ENCODE peak calls at places on chromosomes 3 and 15, in seven cellular contexts. T is T-cell, O is AG20443, A is T follicular helper cell, S is BE2C, B is kidney tubule cell, M is AG08395. R is an unnamed sample.

GRCh38 chr3:185781759-185782158 is 43.1 kb downstream of the IGF2BP2 start:
- DNase-seq in T (no peak), O (peak; percentile 30), A (no peak), S (no peak), B (no peak), M (peak; percentile 40), R (no peak)

GRCh38 chr15:64354683-64355558 is 1.1 kb downstream of the CSNK1G1 start:
- DNase-seq in T (no peak), O (peak; percentile 14), A (no peak), S (no peak), B (peak; percentile 15), M (no peak), R (no peak)

GRCh38 chr15:99452728-99453643 is 112.8 kb upstream of the MEF2A start:
- DNase-seq in T (no peak), O (peak; percentile 59), A (no peak), S (peak; percentile 60), B (peak; percentile 65), M (peak; percentile 53), R (peak; percentile 96)

GRCh38 chr3:47347217-47347801 is 33.5 kb upstream of the PTPN23 start:
- DNase-seq in T (no peak), O (peak; percentile 83), A (no peak), S (no peak), B (peak; percentile 29), M (peak; percentile 88), R (no peak)

GRCh38 chr3:140440446-140440845 is 237.4 kb upstream of the TRIM42 start:
- DNase-seq in T (no peak), O (no peak), A (no peak), S (no peak), B (peak; percentile 71), M (no peak), R (no peak)

GRCh38 chr3:21435871-21436270 is 315.1 kb downstream of the ZNF385D start:
- DNase-seq in T (no peak), O (peak; percentile 72), A (no peak), S (no peak), B (peak; percentile 91), M (peak; percentile 79), R (no peak)

GRCh38 chr15:35557544-35557943 is 11.6 kb upstream of the DPH6 start:
- DNase-seq in T (no peak), O (peak; percentile 61), A (no peak), S (no peak), B (peak; percentile 73), M (peak; percentile 68), R (no peak)

GRCh38 chr15:101479851-101480612 is 9.5 kb downstream of the PCSK6 start:
- DNase-seq in T (no peak), O (no peak), A (no peak), S (no peak), B (no peak), M (no peak), R (no peak)

GRCh38 chr3:28348286-28348636 is 260 bp upstream of the ZCWPW2 start:
- DNase-seq in T (no peak), O (peak; percentile 90), A (no peak), S (no peak), B (no peak), M (peak; percentile 86), R (peak; percentile 98)

GRCh38 chr3:10192953-10193691 is 28.4 kb downstream of the IRAK2 start:
- DNase-seq in T (peak; percentile 49), O (peak; percentile 85), A (no peak), S (peak; percentile 49), B (peak; percentile 100), M (peak; percentile 85), R (no peak)

GRCh38 chr15:58736244-58736643 is 13.3 kb downstream of the ADAM10 start:
- DNase-seq in T (no peak), O (no peak), A (no peak), S (no peak), B (no peak), M (no peak), R (no peak)

GRCh38 chr3:42036483-42036823 is 54.7 kb upstream of the TRAK1 start:
- DNase-seq in T (no peak), O (peak; percentile 84), A (no peak), S (no peak), B (peak; percentile 94), M (peak; percentile 88), R (peak; percentile 80)

GRCh38 chr15:29040367-29040745 is 154.6 kb downstream of the APBA2 start:
- DNase-seq in T (no peak), O (no peak), A (no peak), S (no peak), B (no peak), M (no peak), R (no peak)

GRCh38 chr3:27022096-27022761 is 347.0 kb downstream of the NEK10 start:
- DNase-seq in T (no peak), O (no peak), A (no peak), S (no peak), B (no peak), M (no peak), R (no peak)

GRCh38 chr3:42499478-42499871 is 3.0 kb upstream of the VIPR1 start:
- DNase-seq in T (no peak), O (no peak), A (no peak), S (no peak), B (no peak), M (no peak), R (peak; percentile 44)

GRCh38 chr3:49668861-49669260 is 5.3 kb upstream of the APEH start:
- DNase-seq in T (no peak), O (no peak), A (no peak), S (no peak), B (peak; percentile 83), M (peak; percentile 13), R (no peak)

GRCh38 chr3:12947504-12948369 is 106.4 kb upstream of the RPL32 start:
- DNase-seq in T (no peak), O (peak; percentile 87), A (no peak), S (no peak), B (peak; percentile 26), M (peak; percentile 85), R (no peak)

GRCh38 chr3:117454236-117454635 is 744.7 kb downstream of the TUSC7 start:
- DNase-seq in T (no peak), O (no peak), A (no peak), S (no peak), B (no peak), M (no peak), R (no peak)

GRCh38 chr3:147775816-147776530 is 366.8 kb downstream of the ZIC1 start:
- DNase-seq in T (no peak), O (peak; percentile 61), A (no peak), S (no peak), B (no peak), M (peak; percentile 22), R (no peak)

GRCh38 chr3:183116051-183116614 is 16.8 kb upstream of the MCCC1 start:
- DNase-seq in T (peak; percentile 13), O (no peak), A (peak; percentile 63), S (peak; percentile 76), B (peak; percentile 58), M (no peak), R (no peak)

GRCh38 chr3:29385056-29385455 is 104.2 kb downstream of the RBMS3 start:
- DNase-seq in T (no peak), O (peak; percentile 24), A (no peak), S (peak; percentile 52), B (peak; percentile 4), M (peak; percentile 38), R (no peak)

GRCh38 chr3:194270627-194271458 is 80.3 kb downstream of the CPN2 start:
- DNase-seq in T (no peak), O (peak; percentile 78), A (no peak), S (peak; percentile 94), B (peak; percentile 69), M (peak; percentile 64), R (peak; percentile 94)

GRCh38 chr3:79406175-79406574 is 361.6 kb downstream of the ROBO1 start:
- DNase-seq in T (no peak), O (no peak), A (no peak), S (no peak), B (no peak), M (no peak), R (no peak)

GRCh38 chr3:27326211-27326948 is 42.8 kb downstream of the NEK10 start:
- DNase-seq in T (no peak), O (peak; percentile 87), A (no peak), S (no peak), B (no peak), M (peak; percentile 89), R (no peak)

GRCh38 chr3:188174309-188175044 is 20.5 kb downstream of the LPP start:
- DNase-seq in T (no peak), O (no peak), A (no peak), S (no peak), B (no peak), M (no peak), R (peak; percentile 43)

GRCh38 chr3:128971421-128971820 is 22.5 kb downstream of the CFAP92 start:
- DNase-seq in T (no peak), O (peak; percentile 28), A (no peak), S (no peak), B (no peak), M (no peak), R (no peak)

GRCh38 chr15:74317820-74318375 is 49.5 kb downstream of the CYP11A1 start:
- DNase-seq in T (no peak), O (peak; percentile 90), A (no peak), S (peak; percentile 89), B (peak; percentile 71), M (peak; percentile 88), R (peak; percentile 94)

GRCh38 chr15:70096215-70096974 is 1.3 kb downstream of the TLE3 start:
- DNase-seq in T (peak; percentile 23), O (peak; percentile 47), A (peak; percentile 40), S (peak; percentile 49), B (peak; percentile 71), M (no peak), R (no peak)

GRCh38 chr3:64039972-64040733 is 16.9 kb upstream of the PSMD6 start:
- DNase-seq in T (no peak), O (no peak), A (no peak), S (no peak), B (peak; percentile 40), M (peak; percentile 14), R (no peak)